ENCODE peak calls at places on chromosomes 2 and 18, in seven cellular contexts. B is ELR; X is activated CD8-positive, alpha-beta memory T cell treated with anti-CD3 and anti-CD28 coated beads, Interleukin-2, amount 50 U/mL, for 48 hours; C is HT1080; W is GF-D8; Q is WTC11; L is HFFc6. D is an unnamed sample.

GRCh38 chr2:3222636-3223035 is 155.0 kb downstream of the EIPR1 start:
- DNase-seq in B (no peak), C (no peak), X (peak), W (no peak), Q (no peak), L (no peak), D (no peak)

GRCh38 chr2:174629514-174629913 is 31.9 kb upstream of the WIPF1 start:
- DNase-seq in L (no peak), X (no peak), Q (no peak), C (no peak), W (no peak), B (no peak), D (no peak)

GRCh38 chr2:181465686-181466375 is 8.6 kb downstream of the ITGA4 start:
- DNase-seq in W (no peak), B (peak), X (no peak), Q (no peak), L (no peak), C (peak), D (no peak)

GRCh38 chr2:53334610-53335009 is 433.0 kb upstream of the CHAC2 start:
- DNase-seq in C (no peak), B (no peak), W (no peak), Q (no peak), X (no peak), L (no peak), D (no peak)

GRCh38 chr2:233832414-233832813 is 21.9 kb downstream of the HJURP start:
- DNase-seq in B (peak), X (no peak), W (no peak), Q (no peak), L (no peak), C (no peak), D (no peak)

GRCh38 chr2:79131687-79132086 is 11.4 kb downstream of the REG1A start:
- DNase-seq in Q (no peak), X (no peak), C (no peak), B (no peak), L (no peak), W (no peak), D (no peak)

GRCh38 chr2:96546321-96546720 is 9.8 kb downstream of the ARID5A start:
- DNase-seq in W (no peak), X (no peak), Q (no peak), C (no peak), L (no peak), B (no peak), D (no peak)

GRCh38 chr2:218192902-218193425 is 24.0 kb upstream of the ARPC2 start:
- DNase-seq in B (no peak), X (no peak), W (no peak), Q (no peak), L (no peak), C (no peak), D (no peak)

GRCh38 chr18:26460449-26461091 is 87.8 kb downstream of the KCTD1 start:
- DNase-seq in C (no peak), X (no peak), Q (no peak), W (no peak), B (no peak), L (peak), D (no peak)

GRCh38 chr2:96880891-96881273 is 11.0 kb upstream of the SEMA4C start:
- DNase-seq in B (no peak), L (no peak), C (no peak), Q (no peak), W (no peak), X (no peak), D (no peak)

GRCh38 chr18:55522011-55522410 is 66.0 kb downstream of the TCF4 start:
- DNase-seq in B (peak), L (peak), C (peak), X (no peak), Q (peak), W (no peak), D (no peak)

GRCh38 chr18:71597219-71597618 is 946.9 kb downstream of the CBLN2 start:
- DNase-seq in X (no peak), C (no peak), L (no peak), W (no peak), B (no peak), Q (no peak), D (no peak)

GRCh38 chr18:8998481-8999217 is 103.8 kb upstream of the NDUFV2 start:
- DNase-seq in C (no peak), B (no peak), W (no peak), X (no peak), L (no peak), Q (no peak), D (no peak)

GRCh38 chr2:66929632-66930385 is 467.3 kb upstream of the ETAA1 start:
- DNase-seq in B (peak), X (no peak), W (no peak), Q (no peak), L (peak), C (no peak), D (no peak)

GRCh38 chr18:48409591-48410094 is 460 bp upstream of the ZBTB7C start:
- DNase-seq in L (no peak), Q (peak), W (no peak), X (peak), C (peak), B (peak), D (no peak)

GRCh38 chr18:8493141-8493540 is 116.1 kb upstream of the RAB12 start:
- DNase-seq in B (no peak), W (no peak), X (no peak), Q (no peak), L (no peak), C (no peak), D (no peak)

GRCh38 chr2:25920326-25920725 is 42.0 kb upstream of the ASXL2 start:
- DNase-seq in C (no peak), W (no peak), X (no peak), B (peak), Q (no peak), L (peak), D (no peak)

GRCh38 chr18:2313332-2313731 is 258.0 kb downstream of the METTL4 start:
- DNase-seq in X (no peak), B (no peak), Q (no peak), L (no peak), C (no peak), W (no peak), D (no peak)

GRCh38 chr2:240053173-240054155 is at the start of gene OR6B3:
- DNase-seq in B (no peak), W (no peak), L (no peak), X (no peak), Q (no peak), C (no peak), D (no peak)

GRCh38 chr2:47309952-47310800 is 92.8 kb upstream of the MSH2 start:
- DNase-seq in B (no peak), W (peak), C (no peak), L (no peak), Q (no peak), X (no peak), D (peak)

GRCh38 chr2:235116885-235117492 is 165.2 kb downstream of the SH3BP4 start:
- DNase-seq in Q (no peak), L (peak), B (peak), W (no peak), X (no peak), C (peak), D (no peak)

GRCh38 chr2:37020212-37020886 is 54.0 kb upstream of the STRN start:
- DNase-seq in L (peak), Q (no peak), C (no peak), B (peak), X (no peak), W (no peak), D (no peak)

GRCh38 chr2:42835577-42836371 is 43.4 kb upstream of the HAAO start:
- DNase-seq in X (no peak), B (peak), Q (no peak), C (peak), L (peak), W (peak), D (no peak)

GRCh38 chr18:72768681-72769229 is 99.0 kb downstream of the NETO1 start:
- DNase-seq in Q (no peak), B (no peak), X (no peak), W (no peak), C (no peak), L (no peak), D (no peak)

GRCh38 chr2:196331143-196331542 is 159.8 kb upstream of the STK17B start:
- DNase-seq in W (no peak), X (no peak), L (peak), B (peak), Q (no peak), C (peak), D (no peak)

GRCh38 chr2:86672027-86672545 is 48.0 kb upstream of the RMND5A start:
- DNase-seq in W (no peak), C (no peak), Q (no peak), B (no peak), X (no peak), L (no peak), D (no peak)

GRCh38 chr2:2743164-2743571 is 412.1 kb upstream of the MYT1L start:
- DNase-seq in Q (no peak), X (no peak), L (no peak), W (no peak), C (peak), B (no peak), D (no peak)

GRCh38 chr18:13388586-13389490 is 170.3 kb downstream of the LDLRAD4 start:
- DNase-seq in X (peak), Q (no peak), C (no peak), W (no peak), B (no peak), L (no peak), D (no peak)

D was measured in GM18507.